ENCODE peak calls at places on chromosome X, in seven cellular contexts. E is H1, G is SK-N-SH, K is HCT116, L is HepG2, R is K562, X is GM12878. P is an unnamed sample.
A peak's percentile ranks its signal among the peaks of the same experiment; 100 is the strongest.

GRCh38 chrX:28717864-28718263 is 130.6 kb downstream of the IL1RAPL1 start:
- DNase-seq in E (no peak), G (no peak), K (no peak), L (no peak), R (no peak), X (no peak), P (no peak)

GRCh38 chrX:129522184-129523059 is 868 bp downstream of the SMARCA1 start:
- DNase-seq in E (no peak), G (peak; percentile 78), K (peak; percentile 16), L (peak; percentile 64), R (peak; percentile 62), X (no peak), P (peak; percentile 72)

GRCh38 chrX:45134303-45134702 is 66.4 kb downstream of the DIPK2B start:
- DNase-seq in E (no peak), G (no peak), K (no peak), L (peak; percentile 77), R (peak; percentile 41), X (no peak), P (no peak)

GRCh38 chrX:135087867-135088266 is 32.5 kb downstream of the ETDB start:
- DNase-seq in E (no peak), G (no peak), K (no peak), L (no peak), R (no peak), X (no peak), P (no peak)

GRCh38 chrX:154366666-154367055 is 7.8 kb downstream of the FLNA start:
- DNase-seq in E (no peak), G (no peak), K (no peak), L (no peak), R (no peak), X (no peak), P (no peak)

GRCh38 chrX:21723097-21723496 is 34.8 kb downstream of the SMPX start:
- DNase-seq in E (no peak), G (no peak), K (no peak), L (no peak), R (no peak), X (no peak), P (peak; percentile 44)

GRCh38 chrX:107738272-107738671 is 37.3 kb downstream of the TSC22D3 start:
- DNase-seq in E (no peak), G (no peak), K (no peak), L (no peak), R (no peak), X (no peak), P (no peak)

GRCh38 chrX:21996872-21997271 is 35.3 kb upstream of the PHEX start:
- DNase-seq in E (no peak), G (no peak), K (no peak), L (peak; percentile 17), R (no peak), X (no peak), P (no peak)

GRCh38 chrX:41449615-41450014 is 2.5 kb downstream of the NYX start:
- DNase-seq in E (no peak), G (no peak), K (no peak), L (no peak), R (no peak), X (no peak), P (no peak)

GRCh38 chrX:44060221-44060620 is 87.0 kb upstream of the NDP start:
- DNase-seq in E (no peak), G (no peak), K (no peak), L (no peak), R (no peak), X (no peak), P (no peak)

GRCh38 chrX:44058339-44058738 is 85.1 kb upstream of the NDP start:
- DNase-seq in E (no peak), G (no peak), K (no peak), L (no peak), R (no peak), X (no peak), P (no peak)

GRCh38 chrX:44055638-44056037 is 82.4 kb upstream of the NDP start:
- DNase-seq in E (no peak), G (no peak), K (no peak), L (no peak), R (no peak), X (no peak), P (no peak)

GRCh38 chrX:44054863-44055601 is 81.8 kb upstream of the NDP start:
- DNase-seq in E (no peak), G (no peak), K (no peak), L (no peak), R (no peak), X (no peak), P (no peak)
- TF ChIP-seq JUND in E (no peak), G (no peak), K (no peak), L (no peak), R (no peak), X (no peak), P (no peak)

DNA sequence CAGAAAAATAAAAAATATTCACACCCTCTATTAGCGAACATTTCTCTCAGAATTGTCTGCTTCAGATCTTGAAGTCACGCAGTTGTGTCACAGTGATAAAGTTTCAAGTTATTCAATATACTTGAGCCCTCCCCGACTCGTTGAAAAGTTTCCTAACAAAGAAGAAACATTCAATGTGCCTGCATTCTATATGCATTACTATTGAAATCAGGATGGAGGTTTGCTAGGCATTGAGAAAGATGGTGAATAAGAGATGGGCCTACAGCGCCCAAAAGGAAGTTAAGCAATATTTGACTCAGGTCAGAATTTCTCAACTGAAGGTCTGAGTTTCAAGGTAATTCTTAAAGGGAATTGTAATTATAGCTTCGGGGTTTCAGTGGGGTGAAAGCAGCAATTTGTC is 6.1 kb downstream of the TCEANC start:
- DNase-seq in E (no peak), G (no peak), K (no peak), L (peak; percentile 8), R (no peak), X (no peak), P (no peak)
- TF ChIP-seq JUND in E (no peak), G (no peak), K (no peak), L (no peak), R (no peak), X (no peak), P (no peak)

GRCh38 chrX:1534321-1535168 is 2.4 kb downstream of the P2RY8 start:
- DNase-seq in E (no peak), G (no peak), K (no peak), L (no peak), R (no peak), X (no peak), P (no peak)
- TF ChIP-seq JUND in E (no peak), G (no peak), K (no peak), L (no peak), R (no peak), X (no peak), P (no peak)

GRCh38 chrX:40300286-40300890 is 202.6 kb upstream of the BCOR start:
- DNase-seq in E (no peak), G (no peak), K (no peak), L (peak; percentile 3), R (no peak), X (no peak), P (no peak)
- TF ChIP-seq JUND in E (no peak), G (no peak), K (no peak), L (no peak), R (no peak), X (no peak), P (no peak)

DNA sequence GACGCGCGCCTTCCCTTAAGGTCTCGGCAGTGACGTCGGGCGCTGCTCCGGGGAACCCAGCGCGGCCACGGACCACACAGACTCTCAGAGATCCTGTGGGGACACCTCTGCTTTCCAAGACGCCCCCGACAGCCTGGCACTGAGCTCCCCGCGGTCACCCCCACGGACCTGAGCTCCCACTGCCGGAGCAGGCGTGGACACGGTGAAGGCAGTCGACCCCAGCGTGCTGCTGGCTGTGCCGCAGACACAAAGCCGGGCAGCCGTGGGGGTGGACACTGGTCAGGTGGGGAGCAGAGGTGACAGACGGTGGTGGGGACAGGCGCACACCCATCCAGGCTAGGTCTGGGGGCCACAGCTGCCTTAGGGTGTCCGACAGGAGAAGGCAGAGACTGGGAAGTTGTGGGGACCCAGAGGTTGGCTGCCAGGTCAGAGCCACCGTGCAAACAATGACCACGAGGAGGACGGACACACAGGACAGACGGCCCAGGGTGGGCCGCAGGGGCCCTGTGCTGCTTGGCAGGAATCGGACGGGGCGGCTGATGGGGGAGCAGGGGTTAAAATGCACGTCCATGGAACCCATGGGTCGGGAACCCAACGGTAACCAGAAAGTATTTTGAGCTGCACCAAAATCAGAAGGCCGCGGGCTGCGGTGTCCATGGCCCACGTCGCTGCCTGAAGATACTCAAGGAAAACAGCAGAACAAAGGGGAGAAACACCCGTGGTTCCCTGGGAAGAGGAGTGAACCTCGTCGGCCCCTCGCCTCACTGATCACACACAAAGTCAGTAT is 16.6 kb upstream of the GTPBP6 start:
- DNase-seq in E (no peak), G (no peak), K (no peak), L (no peak), R (no peak), X (no peak), P (no peak)
- TF ChIP-seq JUND in E (no peak), G (no peak), K (no peak), L (no peak), R (no peak), X (no peak), P (no peak)

GRCh38 chrX:10243056-10243455 is 86.3 kb downstream of the CLCN4 start:
- DNase-seq in E (no peak), G (no peak), K (no peak), L (no peak), R (no peak), X (no peak), P (no peak)

GRCh38 chrX:10237255-10237654 is 80.5 kb downstream of the CLCN4 start:
- DNase-seq in E (no peak), G (no peak), K (no peak), L (no peak), R (no peak), X (no peak), P (no peak)

GRCh38 chrX:10240918-10241317 is 84.1 kb downstream of the CLCN4 start:
- DNase-seq in E (no peak), G (no peak), K (no peak), L (no peak), R (no peak), X (no peak), P (no peak)

GRCh38 chrX:10242036-10242435 is 85.3 kb downstream of the CLCN4 start:
- DNase-seq in E (no peak), G (no peak), K (no peak), L (no peak), R (no peak), X (no peak), P (no peak)

GRCh38 chrX:10239611-10240064 is 82.9 kb downstream of the CLCN4 start:
- DNase-seq in E (no peak), G (no peak), K (no peak), L (no peak), R (no peak), X (no peak), P (no peak)
- TF ChIP-seq JUND in E (no peak), G (peak; percentile 76), K (peak; percentile 49), L (no peak), R (no peak), X (no peak), P (no peak)